ENCODE peak calls at places on chromosomes 11 and 22, in ten cellular contexts. A, I, Q, W, T, R, F, Z, X and U are unnamed samples.

GRCh38 chr11:86923993-86924766 is 31.0 kb downstream of the FZD4 start:
- DNase-seq in A (no peak), I (no peak), Q (no peak), W (no peak), T (no peak), R (no peak), F (peak), Z (no peak), X (no peak), U (no peak)

GRCh38 chr11:65448418-65449196 is 26.0 kb downstream of the NEAT1 start:
- DNase-seq in A (no peak), I (no peak), Q (peak), W (peak), T (no peak), R (no peak), F (peak), Z (no peak), X (no peak), U (no peak)

GRCh38 chr11:15969701-15970329 is 386.5 kb downstream of the SOX6 start:
- DNase-seq in A (no peak), I (no peak), Q (peak), W (peak), T (no peak), R (no peak), F (no peak), Z (peak), X (no peak), U (peak)

GRCh38 chr11:85799142-85799541 is 11.8 kb downstream of the SYTL2 start:
- DNase-seq in A (no peak), I (no peak), Q (no peak), W (no peak), T (no peak), R (no peak), F (no peak), Z (no peak), X (no peak), U (no peak)

GRCh38 chr11:14148653-14149273 is 186.2 kb downstream of the SPON1 start:
- DNase-seq in A (no peak), I (peak), Q (peak), W (peak), T (no peak), R (no peak), F (peak), Z (peak), X (no peak), U (no peak)

GRCh38 chr11:61756452-61757212 is 4.2 kb downstream of the MYRF start:
- DNase-seq in A (no peak), I (no peak), Q (peak), W (peak), T (peak), R (peak), F (peak), Z (no peak), X (no peak), U (no peak)

GRCh38 chr11:61945191-61945590 is 5.0 kb upstream of the BEST1 start:
- DNase-seq in A (no peak), I (no peak), Q (no peak), W (no peak), T (no peak), R (no peak), F (no peak), Z (no peak), X (no peak), U (no peak)

GRCh38 chr22:37930270-37930951 is 23.0 kb downstream of the C22orf23 start:
- DNase-seq in A (no peak), I (peak), Q (peak), W (peak), T (peak), R (peak), F (peak), Z (no peak), X (no peak), U (no peak)

GRCh38 chr22:27879923-27880322 is 39.1 kb downstream of the PITPNB start:
- DNase-seq in A (no peak), I (peak), Q (peak), W (peak), T (peak), R (peak), F (peak), Z (no peak), X (no peak), U (no peak)

GRCh38 chr11:108009497-108010360 is 1.0 kb downstream of the CUL5 start:
- DNase-seq in A (no peak), I (peak), Q (no peak), W (no peak), T (no peak), R (peak), F (peak), Z (no peak), X (no peak), U (no peak)

GRCh38 chr11:34656062-34656720 is 35.3 kb downstream of the EHF start:
- DNase-seq in A (no peak), I (no peak), Q (no peak), W (no peak), T (peak), R (no peak), F (no peak), Z (no peak), X (no peak), U (no peak)